ENCODE peak calls at places on chromosomes 2 and 18, in six cellular contexts. O is body of pancreas; C is activated naive CD4-positive, alpha-beta T cell treated with anti-CD3 and anti-CD28 coated beads, Interleukin-2, amount 10 ng/mL, durations not matched to agents 7 days and 5 days; Y is choroid plexus epithelial cell; X is ACHN; F is tibial artery. K is an unnamed sample.

GRCh38 chr2:24201496-24201895 is 26.6 kb downstream of the FAM228A start:
- DNase-seq in O (no peak), C (no peak), Y (no peak), X (no peak), F (no peak), K (no peak)

GRCh38 chr2:181352158-181352557 is 105.0 kb upstream of the ITGA4 start:
- DNase-seq in O (no peak), C (no peak), Y (peak), X (no peak), F (no peak), K (no peak)

GRCh38 chr18:7766817-7767216 is 199.7 kb downstream of the PTPRM start:
- DNase-seq in O (no peak), C (no peak), Y (no peak), X (no peak), F (no peak), K (no peak)

GRCh38 chr2:221431477-221431876 is 140.6 kb downstream of the EPHA4 start:
- DNase-seq in O (no peak), C (no peak), Y (no peak), X (no peak), F (no peak), K (no peak)

GRCh38 chr2:201909961-201910361 is 103.6 kb downstream of the CDK15 start:
- DNase-seq in O (no peak), C (peak), Y (peak), X (no peak), F (no peak), K (no peak)

GRCh38 chr2:223822818-223823217 is 14.6 kb downstream of the AP1S3 start:
- DNase-seq in O (no peak), C (no peak), Y (no peak), X (no peak), F (no peak), K (no peak)

GRCh38 chr2:50661682-50662081 is 370.2 kb downstream of the NRXN1 start:
- DNase-seq in O (no peak), C (no peak), Y (no peak), X (no peak), F (no peak), K (no peak)

GRCh38 chr2:159219394-159219998 is 67.0 kb downstream of the WDSUB1 start:
- DNase-seq in O (no peak), C (no peak), Y (no peak), X (no peak), F (no peak), K (no peak)

GRCh38 chr2:240557101-240557751 is 562 bp downstream of the ANKMY1 start:
- DNase-seq in O (no peak), C (no peak), Y (no peak), X (no peak), F (no peak), K (no peak)

GRCh38 chr2:227052879-227053278 is 111.1 kb downstream of the COL4A4 start:
- DNase-seq in O (no peak), C (no peak), Y (no peak), X (no peak), F (no peak), K (no peak)

GRCh38 chr2:45944075-45944474 is 292.6 kb downstream of the PRKCE start:
- DNase-seq in O (no peak), C (no peak), Y (peak), X (peak), F (no peak), K (no peak)

GRCh38 chr2:175853110-175853509 is 149.0 kb downstream of the LNPK start:
- DNase-seq in O (no peak), C (no peak), Y (no peak), X (no peak), F (no peak), K (no peak)

GRCh38 chr2:168009900-168010299 is 237.5 kb downstream of the STK39 start:
- DNase-seq in O (no peak), C (no peak), Y (no peak), X (no peak), F (no peak), K (no peak)

GRCh38 chr2:233926806-233927205 is 9.6 kb downstream of the TRPM8 start:
- DNase-seq in O (no peak), C (no peak), Y (no peak), X (no peak), F (no peak), K (no peak)

GRCh38 chr2:98757904-98758421 is 27.0 kb upstream of the MGAT4A start:
- DNase-seq in O (peak), C (peak), Y (peak), X (peak), F (peak), K (no peak)

GRCh38 chr2:37392428-37392827 is 48.0 kb downstream of the QPCT start:
- DNase-seq in O (no peak), C (no peak), Y (no peak), X (no peak), F (no peak), K (no peak)

GRCh38 chr2:217279130-217279529 is 419.3 kb upstream of the TNP1 start:
- DNase-seq in O (no peak), C (no peak), Y (peak), X (no peak), F (no peak), K (no peak)

GRCh38 chr18:51946946-51947345 is 393.1 kb upstream of the DCC start:
- DNase-seq in O (no peak), C (no peak), Y (no peak), X (no peak), F (no peak), K (no peak)

GRCh38 chr18:68713791-68714190 is 1.1 kb downstream of the TMX3 start:
- DNase-seq in O (no peak), C (no peak), Y (peak), X (no peak), F (no peak), K (no peak)

GRCh38 chr2:35365859-35366258 is 989.7 kb upstream of the CRIM1 start:
- DNase-seq in O (no peak), C (no peak), Y (peak), X (peak), F (no peak), K (no peak)

GRCh38 chr2:109135572-109136185 is 6.7 kb downstream of the SH3RF3 start:
- DNase-seq in O (no peak), C (no peak), Y (peak), X (no peak), F (no peak), K (no peak)

GRCh38 chr2:55482186-55482945 is 37.2 kb upstream of the CFAP36 start:
- DNase-seq in O (no peak), C (no peak), Y (peak), X (peak), F (no peak), K (no peak)

GRCh38 chr2:192151848-192152247 is 42.9 kb downstream of the TMEFF2 start:
- DNase-seq in O (no peak), C (no peak), Y (peak), X (peak), F (no peak), K (no peak)

GRCh38 chr18:59752666-59753065 is 55.4 kb upstream of the CCBE1 start:
- DNase-seq in O (no peak), C (no peak), Y (no peak), X (no peak), F (no peak), K (no peak)

GRCh38 chr2:104768694-104769093 is 85.2 kb upstream of the POU3F3 start:
- DNase-seq in O (no peak), C (no peak), Y (peak), X (no peak), F (no peak), K (no peak)